ENCODE peak calls at places on chromosomes 16 and 17, in six cellular contexts. C is fibroblast of lung; O is colonic mucosa; T is mucosa of descending colon; Y is A549; S is CD4-positive, alpha-beta T cell. B is an unnamed sample. For H3K9me3, the result is how much of the 10 kb centered on the place peaks cover.

GRCh38 chr16:69483611-69484010 is 59.2 kb downstream of the CYB5B start:
- DNase-seq in O (no peak), Y (no peak), T (no peak), C (no peak), S (no peak), B (no peak)

GRCh38 chr17:58316260-58316960 is 12.2 kb downstream of the TSPOAP1 start:
- DNase-seq in C (no peak), S (no peak), O (peak), T (no peak), Y (no peak), B (no peak)

GRCh38 chr17:10842658-10843057 is 4.8 kb upstream of the PIRT start:
- DNase-seq in S (no peak), Y (no peak), O (no peak), C (no peak), T (no peak), B (no peak)

GRCh38 chr16:79508294-79508693 is 92.2 kb downstream of the MAF start:
- DNase-seq in S (no peak), T (no peak), O (no peak), Y (no peak), C (no peak), B (no peak)

GRCh38 chr16:80460988-80461387 is 79.8 kb upstream of the DYNLRB2 start:
- DNase-seq in C (no peak), Y (no peak), S (no peak), O (no peak), T (no peak), B (no peak)

GRCh38 chr16:74601131-74601871 is 5.6 kb downstream of the GLG1 start:
- DNase-seq in S (peak), C (no peak), Y (no peak), T (peak), O (peak), B (peak)

GRCh38 chr17:19320876-19321275 is 41.6 kb downstream of the B9D1 start:
- DNase-seq in T (no peak), C (no peak), S (no peak), Y (no peak), O (no peak), B (no peak)

GRCh38 chr17:67629963-67630320 is 87.8 kb upstream of the NOL11 start:
- DNase-seq in S (no peak), C (peak), T (no peak), O (no peak), Y (no peak), B (no peak)

GRCh38 chr17:64037802-64038201 is 17.4 kb upstream of the ICAM2 start:
- DNase-seq in S (no peak), O (no peak), Y (no peak), T (no peak), C (no peak), B (peak)

GRCh38 chr17:6343736-6344135 is 91.2 kb downstream of the AIPL1 start:
- DNase-seq in T (no peak), O (no peak), Y (no peak), C (no peak), S (no peak), B (no peak)

DNA sequence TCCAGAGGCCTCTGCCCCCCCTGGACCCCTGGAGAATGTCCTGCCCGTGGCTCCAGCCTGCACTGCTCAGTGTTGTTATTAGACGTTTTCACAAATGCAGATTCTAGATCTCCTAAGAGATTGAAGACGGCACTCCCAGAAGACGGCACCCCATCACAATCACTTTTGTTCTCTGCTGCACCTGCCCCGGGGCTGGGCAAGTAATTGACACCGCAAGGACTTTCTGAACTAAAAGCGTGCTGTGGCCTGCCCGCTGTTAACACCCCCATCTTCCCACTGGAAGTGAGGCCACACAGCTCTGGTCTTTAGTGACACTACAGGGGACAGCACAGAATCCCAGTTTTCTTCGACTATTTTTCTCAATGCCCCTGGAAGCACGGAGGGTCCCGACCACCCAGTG is 256.9 kb downstream of the ENGASE start:
- DNase-seq in C (no peak), O (no peak), S (no peak), Y (no peak), T (no peak), B (no peak)
- H3K9me3 ChIP-seq in C (under half), O (under half), S (under half), Y (under half), T (under half), B (under half)

DNA sequence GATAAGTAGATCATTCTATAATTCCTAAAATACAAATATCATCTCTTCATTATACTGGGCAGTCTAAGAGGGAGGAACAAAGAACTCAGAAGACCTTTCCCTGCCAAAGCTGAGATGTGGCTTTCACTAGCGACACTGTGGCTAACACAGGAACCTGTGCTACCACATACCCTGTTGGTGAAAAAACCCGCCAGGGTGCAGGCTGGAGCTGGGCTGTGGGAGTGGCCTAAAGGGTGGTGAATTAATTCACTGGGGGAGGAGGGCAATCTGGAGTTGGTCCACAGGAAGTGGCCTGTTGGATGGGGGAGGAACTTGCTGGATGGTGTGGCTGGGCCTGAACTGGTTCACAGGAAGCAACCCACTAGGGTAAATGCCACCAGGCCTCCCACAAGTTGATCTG is 7.4 kb downstream of the ZNF594 start:
- DNase-seq in Y (no peak), O (no peak), C (no peak), T (no peak), S (no peak), B (no peak)
- H3K9me3 ChIP-seq in Y (half or more), O (under half), C (under half), T (half or more), S (half or more), B (under half)

GRCh38 chr16:12600116-12600515 is 203.6 kb downstream of the CPPED1 start:
- DNase-seq in Y (no peak), T (no peak), O (no peak), C (no peak), S (no peak), B (no peak)

GRCh38 chr16:12600536-12601256 is 203.0 kb downstream of the CPPED1 start:
- DNase-seq in S (no peak), Y (no peak), O (no peak), C (no peak), T (no peak), B (no peak)

GRCh38 chr16:12602811-12603698 is 200.6 kb downstream of the CPPED1 start:
- DNase-seq in T (no peak), S (no peak), O (no peak), Y (no peak), C (no peak), B (no peak)

DNA sequence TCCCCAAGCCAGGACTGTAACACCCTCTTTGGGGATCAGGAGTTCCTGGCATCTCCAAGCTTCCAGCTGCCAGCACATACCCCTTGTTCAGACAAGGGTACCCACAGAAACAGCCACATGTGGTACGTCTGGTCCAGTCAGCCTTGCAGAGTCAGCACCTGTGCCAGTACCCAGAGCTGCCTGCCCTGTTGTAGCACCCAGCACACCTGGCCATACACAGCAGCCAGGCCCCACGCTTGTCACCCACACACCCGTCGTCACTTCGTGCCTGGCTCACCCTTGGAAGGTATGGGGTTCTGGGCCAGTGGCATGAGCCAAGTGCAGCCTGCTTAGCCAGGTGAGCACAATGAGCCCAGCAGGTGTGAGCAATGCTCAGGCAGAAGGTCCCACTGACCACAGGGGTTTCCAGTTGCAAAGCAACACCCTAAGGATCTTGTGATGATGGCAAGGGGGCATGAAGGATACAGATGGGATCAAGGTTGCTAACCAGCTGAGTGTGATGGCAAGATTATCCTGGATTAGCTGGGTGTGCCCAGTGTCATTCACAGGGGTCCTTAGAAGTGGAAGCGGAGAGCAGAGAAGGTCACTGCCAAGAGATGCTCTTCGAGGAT is 202.3 kb downstream of the CPPED1 start:
- DNase-seq in Y (no peak), O (no peak), C (no peak), S (no peak), T (no peak), B (no peak)
- H3K9me3 ChIP-seq in Y (under half), O (under half), C (under half), S (under half), T (under half), B (under half)

GRCh38 chr16:64419832-64420231 is 702.0 kb downstream of the CDH11 start:
- DNase-seq in S (no peak), Y (no peak), O (no peak), T (no peak), C (no peak), B (no peak)
- H3K9me3 ChIP-seq in S (under half), Y (under half), O (under half), T (under half), C (under half), B (under half)

GRCh38 chr17:82952019-82952418 is 112.2 kb upstream of the ZNF750 start:
- DNase-seq in O (no peak), C (no peak), T (peak), Y (no peak), S (no peak), B (no peak)
- H3K9me3 ChIP-seq in O (under half), C (under half), T (under half), Y (half or more), S (under half), B (under half)

DNA sequence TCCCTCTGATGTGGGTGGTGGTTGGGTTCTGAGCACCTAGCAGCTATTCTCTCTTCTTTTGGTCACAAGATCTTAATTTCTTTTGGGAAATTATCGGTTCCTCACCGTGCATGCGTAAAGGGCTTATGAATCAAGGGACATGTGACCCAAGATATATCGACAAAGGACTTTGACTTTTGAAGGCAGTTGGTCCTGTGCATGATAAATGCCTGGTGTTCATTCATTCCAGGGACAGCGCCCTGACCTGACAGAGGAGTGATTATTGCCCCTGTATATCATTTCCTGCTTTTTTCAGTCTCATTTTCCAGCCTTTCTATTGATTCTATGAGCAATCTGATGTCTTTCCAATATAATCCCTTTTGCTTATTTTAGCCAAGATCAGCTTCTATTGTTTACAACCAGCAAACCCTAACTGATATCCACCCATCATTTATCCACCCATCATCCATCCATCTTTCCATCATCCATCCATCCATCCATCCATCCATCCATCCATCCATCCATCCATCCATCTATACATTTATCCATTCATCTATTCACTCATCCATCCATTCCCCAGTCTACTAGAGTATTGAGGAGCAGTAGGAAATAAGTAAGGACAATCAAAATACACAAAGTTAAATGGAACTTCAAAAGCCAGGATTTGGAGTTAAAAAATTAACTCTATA is 25.1 kb downstream of the ASIC2 start:
- DNase-seq in T (no peak), Y (no peak), S (no peak), O (no peak), C (no peak), B (peak)
- H3K9me3 ChIP-seq in T (under half), Y (under half), S (under half), O (under half), C (under half), B (under half)

B was measured in small intestine.